ENCODE peak calls at places on chromosomes 7 and 10, in nine cellular contexts. One of them, this sample, is unnamed.

GRCh38 chr7:10939237-10939910 is 34.3 kb upstream of the PHF14 start:
- DNase-seq in H4: no peak
- DNase-seq in dorsolateral prefrontal cortex: no peak
- DNase-seq in naive thymus-derived CD8-positive, alpha-beta T cell: no peak
- DNase-seq in NCI-H82: peak; percentile 47
- DNase-seq in AG09319: no peak
- DNase-seq in T-helper 1 cell: no peak
- DNase-seq in stimulated activated CD4-positive, alpha-beta T cell treated with anti-CD3 and anti-CD28 coated beads, Interleukin-1b, Interleukin-23, amount 100 ng/mL, for 1 hour: no peak
- DNase-seq in iris pigment epithelial cell: peak; percentile 16
- DNase-seq in this sample: no peak

GRCh38 chr10:92242910-92243671 is 47.8 kb downstream of the CPEB3 start:
- DNase-seq in H4: peak; percentile 70
- DNase-seq in dorsolateral prefrontal cortex: peak; percentile 80
- DNase-seq in naive thymus-derived CD8-positive, alpha-beta T cell: peak; percentile 67
- DNase-seq in NCI-H82: peak; percentile 71
- DNase-seq in AG09319: no peak
- DNase-seq in T-helper 1 cell: no peak
- DNase-seq in stimulated activated CD4-positive, alpha-beta T cell treated with anti-CD3 and anti-CD28 coated beads, Interleukin-1b, Interleukin-23, amount 100 ng/mL, for 1 hour: no peak
- DNase-seq in iris pigment epithelial cell: peak; percentile 81
- DNase-seq in this sample: no peak

GRCh38 chr7:98119257-98119918 is 12.7 kb downstream of the LMTK2 start:
- DNase-seq in H4: peak; percentile 65
- DNase-seq in dorsolateral prefrontal cortex: no peak
- DNase-seq in naive thymus-derived CD8-positive, alpha-beta T cell: no peak
- DNase-seq in NCI-H82: no peak
- DNase-seq in AG09319: no peak
- DNase-seq in T-helper 1 cell: no peak
- DNase-seq in stimulated activated CD4-positive, alpha-beta T cell treated with anti-CD3 and anti-CD28 coated beads, Interleukin-1b, Interleukin-23, amount 100 ng/mL, for 1 hour: no peak
- DNase-seq in iris pigment epithelial cell: peak; percentile 90
- DNase-seq in this sample: no peak

GRCh38 chr10:4733150-4733842 is 92.7 kb upstream of the AKR1E2 start:
- DNase-seq in H4: no peak
- DNase-seq in dorsolateral prefrontal cortex: no peak
- DNase-seq in naive thymus-derived CD8-positive, alpha-beta T cell: no peak
- DNase-seq in NCI-H82: no peak
- DNase-seq in AG09319: no peak
- DNase-seq in T-helper 1 cell: no peak
- DNase-seq in stimulated activated CD4-positive, alpha-beta T cell treated with anti-CD3 and anti-CD28 coated beads, Interleukin-1b, Interleukin-23, amount 100 ng/mL, for 1 hour: no peak
- DNase-seq in iris pigment epithelial cell: peak; percentile 12
- DNase-seq in this sample: no peak

GRCh38 chr7:46257766-46258448 is 336.8 kb upstream of the IGFBP3 start:
- DNase-seq in H4: peak; percentile 86
- DNase-seq in dorsolateral prefrontal cortex: no peak
- DNase-seq in naive thymus-derived CD8-positive, alpha-beta T cell: no peak
- DNase-seq in NCI-H82: no peak
- DNase-seq in AG09319: peak; percentile 51
- DNase-seq in T-helper 1 cell: no peak
- DNase-seq in stimulated activated CD4-positive, alpha-beta T cell treated with anti-CD3 and anti-CD28 coated beads, Interleukin-1b, Interleukin-23, amount 100 ng/mL, for 1 hour: no peak
- DNase-seq in iris pigment epithelial cell: peak; percentile 91
- DNase-seq in this sample: no peak

GRCh38 chr7:116327751-116328150 is 117.4 kb downstream of the TES start:
- DNase-seq in H4: peak; percentile 36
- DNase-seq in dorsolateral prefrontal cortex: no peak
- DNase-seq in naive thymus-derived CD8-positive, alpha-beta T cell: no peak
- DNase-seq in NCI-H82: no peak
- DNase-seq in AG09319: no peak
- DNase-seq in T-helper 1 cell: no peak
- DNase-seq in stimulated activated CD4-positive, alpha-beta T cell treated with anti-CD3 and anti-CD28 coated beads, Interleukin-1b, Interleukin-23, amount 100 ng/mL, for 1 hour: no peak
- DNase-seq in iris pigment epithelial cell: peak; percentile 98
- DNase-seq in this sample: no peak

GRCh38 chr10:123227706-123228105 is 73.5 kb downstream of the BUB3 start:
- DNase-seq in H4: no peak
- DNase-seq in dorsolateral prefrontal cortex: no peak
- DNase-seq in naive thymus-derived CD8-positive, alpha-beta T cell: no peak
- DNase-seq in NCI-H82: no peak
- DNase-seq in AG09319: no peak
- DNase-seq in T-helper 1 cell: no peak
- DNase-seq in stimulated activated CD4-positive, alpha-beta T cell treated with anti-CD3 and anti-CD28 coated beads, Interleukin-1b, Interleukin-23, amount 100 ng/mL, for 1 hour: no peak
- DNase-seq in iris pigment epithelial cell: no peak
- DNase-seq in this sample: no peak

GRCh38 chr7:74473116-74473515 is 19.4 kb downstream of the GTF2IRD1 start:
- DNase-seq in H4: no peak
- DNase-seq in dorsolateral prefrontal cortex: no peak
- DNase-seq in naive thymus-derived CD8-positive, alpha-beta T cell: no peak
- DNase-seq in NCI-H82: no peak
- DNase-seq in AG09319: no peak
- DNase-seq in T-helper 1 cell: no peak
- DNase-seq in stimulated activated CD4-positive, alpha-beta T cell treated with anti-CD3 and anti-CD28 coated beads, Interleukin-1b, Interleukin-23, amount 100 ng/mL, for 1 hour: no peak
- DNase-seq in iris pigment epithelial cell: no peak
- DNase-seq in this sample: no peak

GRCh38 chr7:74234549-74234948 is 19.6 kb downstream of the RFC2 start:
- DNase-seq in H4: no peak
- DNase-seq in dorsolateral prefrontal cortex: no peak
- DNase-seq in naive thymus-derived CD8-positive, alpha-beta T cell: peak; percentile 31
- DNase-seq in NCI-H82: no peak
- DNase-seq in AG09319: no peak
- DNase-seq in T-helper 1 cell: no peak
- DNase-seq in stimulated activated CD4-positive, alpha-beta T cell treated with anti-CD3 and anti-CD28 coated beads, Interleukin-1b, Interleukin-23, amount 100 ng/mL, for 1 hour: no peak
- DNase-seq in iris pigment epithelial cell: no peak
- DNase-seq in this sample: no peak

GRCh38 chr7:93092757-93093370 is 24.9 kb downstream of the SAMD9 start:
- DNase-seq in H4: no peak
- DNase-seq in dorsolateral prefrontal cortex: no peak
- DNase-seq in naive thymus-derived CD8-positive, alpha-beta T cell: no peak
- DNase-seq in NCI-H82: peak; percentile 26
- DNase-seq in AG09319: peak; percentile 25
- DNase-seq in T-helper 1 cell: no peak
- DNase-seq in stimulated activated CD4-positive, alpha-beta T cell treated with anti-CD3 and anti-CD28 coated beads, Interleukin-1b, Interleukin-23, amount 100 ng/mL, for 1 hour: no peak
- DNase-seq in iris pigment epithelial cell: peak; percentile 76
- DNase-seq in this sample: no peak

GRCh38 chr10:124267231-124267885 is 151.4 kb downstream of the OAT start:
- DNase-seq in H4: peak; percentile 51
- DNase-seq in dorsolateral prefrontal cortex: no peak
- DNase-seq in naive thymus-derived CD8-positive, alpha-beta T cell: peak; percentile 27
- DNase-seq in NCI-H82: no peak
- DNase-seq in AG09319: no peak
- DNase-seq in T-helper 1 cell: no peak
- DNase-seq in stimulated activated CD4-positive, alpha-beta T cell treated with anti-CD3 and anti-CD28 coated beads, Interleukin-1b, Interleukin-23, amount 100 ng/mL, for 1 hour: no peak
- DNase-seq in iris pigment epithelial cell: no peak
- DNase-seq in this sample: no peak

GRCh38 chr10:93058139-93058538 is 2.5 kb upstream of the CYP26C1 start:
- DNase-seq in H4: no peak
- DNase-seq in dorsolateral prefrontal cortex: no peak
- DNase-seq in naive thymus-derived CD8-positive, alpha-beta T cell: no peak
- DNase-seq in NCI-H82: no peak
- DNase-seq in AG09319: no peak
- DNase-seq in T-helper 1 cell: no peak
- DNase-seq in stimulated activated CD4-positive, alpha-beta T cell treated with anti-CD3 and anti-CD28 coated beads, Interleukin-1b, Interleukin-23, amount 100 ng/mL, for 1 hour: no peak
- DNase-seq in iris pigment epithelial cell: no peak
- DNase-seq in this sample: no peak